ENCODE peak calls at places on chromosome 6, in five cellular contexts. F is heart right ventricle; H is stimulated activated CD8-positive, alpha-beta memory T cell treated with anti-CD3 and anti-CD28 coated beads, Interleukin-12 subunit alpha, Interleukin-12 subunit beta, amount 100 ng/mL, for 4 hours; S is H9; Z is astrocyte of the spinal cord. Q is an unnamed sample.

GRCh38 chr6:85390775-85391174 is 59.1 kb upstream of the NT5E start:
- DNase-seq in Z (no peak), S (no peak), H (no peak), F (no peak), Q (no peak)

GRCh38 chr6:77857421-77857820 is 204.6 kb downstream of the MEI4 start:
- DNase-seq in F (no peak), S (no peak), Z (no peak), H (no peak), Q (no peak)

GRCh38 chr6:106119991-106120390 is 33.9 kb downstream of the PRDM1 start:
- DNase-seq in H (no peak), Z (no peak), S (no peak), F (no peak), Q (no peak)

GRCh38 chr6:140393665-140394064 is 1019.2 kb upstream of the CITED2 start:
- DNase-seq in F (no peak), Z (no peak), S (no peak), H (no peak), Q (no peak)

GRCh38 chr6:17666646-17667045 is 40.1 kb downstream of the NUP153 start:
- DNase-seq in S (no peak), Z (no peak), F (no peak), H (no peak), Q (no peak)

GRCh38 chr6:91149914-91150674 is 563.2 kb upstream of the MAP3K7 start:
- DNase-seq in H (no peak), Z (peak), F (no peak), S (no peak), Q (no peak)

GRCh38 chr6:96468281-96468680 is 53.3 kb upstream of the UFL1 start:
- DNase-seq in S (no peak), F (no peak), H (no peak), Z (peak), Q (no peak)

GRCh38 chr6:149334682-149335160 is 17.2 kb downstream of the TAB2 start:
- DNase-seq in S (no peak), Z (peak), F (no peak), H (no peak), Q (no peak)

GRCh38 chr6:45423111-45423900 is 45.6 kb upstream of the SUPT3H start:
- DNase-seq in Z (no peak), F (peak), H (peak), S (peak), Q (peak)

GRCh38 chr6:143027058-143027457 is 33.6 kb upstream of the AIG1 start:
- DNase-seq in H (no peak), S (peak), Z (peak), F (peak), Q (peak)